ENCODE peak calls at places on chromosomes 5 and 9, in eight cellular contexts. X is SK-N-SH, O is HL-60, G is GM12878, B is A549, F is HCT116, R is GM23338, Y is HepG2. N is an unnamed sample.

GRCh38 chr9:127451681-127452480 is 571 bp downstream of the LRSAM1 start:
- DNase-seq in O (peak; percentile 36), R (peak; percentile 70), G (peak; percentile 47), X (peak; percentile 81), B (peak; percentile 75), Y (no peak), F (no peak), N (no peak)

GRCh38 chr9:133273819-133274218 is 1.2 kb downstream of the ABO start:
- DNase-seq in B (no peak), Y (no peak), R (no peak), O (no peak), G (no peak), X (no peak), F (no peak), N (no peak)

GRCh38 chr5:59361454-59361853 is 532.1 kb downstream of the PDE4D start:
- DNase-seq in F (no peak), Y (peak; percentile 5), G (no peak), R (no peak), B (peak; percentile 88), X (no peak), O (peak; percentile 32), N (no peak)

GRCh38 chr9:13628526-13628925 is 349.0 kb upstream of the MPDZ start:
- DNase-seq in F (no peak), Y (no peak), O (no peak), R (no peak), B (no peak), G (no peak), X (no peak), N (no peak)

GRCh38 chr5:67315082-67315801 is 118.6 kb upstream of the CD180 start:
- DNase-seq in R (no peak), Y (no peak), G (no peak), O (no peak), X (no peak), B (no peak), F (no peak), N (no peak)

GRCh38 chr5:143921525-143922311 is 109.8 kb downstream of the HMHB1 start:
- DNase-seq in F (no peak), Y (no peak), O (no peak), X (no peak), R (no peak), G (no peak), B (peak; percentile 70), N (peak; percentile 55)

GRCh38 chr9:94912700-94913249 is 186.3 kb downstream of the AOPEP start:
- DNase-seq in G (no peak), F (peak; percentile 78), X (no peak), R (peak; percentile 59), Y (peak; percentile 73), O (no peak), B (peak; percentile 93), N (peak; percentile 43)

GRCh38 chr9:35035851-35036701 is 36.3 kb downstream of the VCP start:
- DNase-seq in X (no peak), G (no peak), Y (no peak), O (no peak), F (no peak), B (no peak), R (peak; percentile 89), N (no peak)

GRCh38 chr5:78483809-78484521 is 123.5 kb downstream of the SCAMP1 start:
- DNase-seq in X (no peak), O (peak; percentile 81), Y (no peak), R (no peak), B (peak; percentile 20), G (peak; percentile 69), F (no peak), N (no peak)

GRCh38 chr9:73689091-73689870 is 537.6 kb downstream of the ANXA1 start:
- DNase-seq in O (no peak), B (no peak), Y (no peak), X (no peak), R (no peak), F (no peak), G (no peak), N (no peak)

GRCh38 chr5:66757219-66757833 is 161.1 kb downstream of the MAST4 start:
- DNase-seq in X (peak; percentile 50), G (no peak), Y (peak; percentile 20), F (peak; percentile 18), O (no peak), R (peak; percentile 60), B (peak; percentile 61), N (peak; percentile 28)

GRCh38 chr5:9947231-9947693 is 302.4 kb downstream of the ATPSCKMT start:
- DNase-seq in O (no peak), R (no peak), Y (no peak), F (no peak), B (no peak), X (no peak), G (peak; percentile 24), N (no peak)

DNA sequence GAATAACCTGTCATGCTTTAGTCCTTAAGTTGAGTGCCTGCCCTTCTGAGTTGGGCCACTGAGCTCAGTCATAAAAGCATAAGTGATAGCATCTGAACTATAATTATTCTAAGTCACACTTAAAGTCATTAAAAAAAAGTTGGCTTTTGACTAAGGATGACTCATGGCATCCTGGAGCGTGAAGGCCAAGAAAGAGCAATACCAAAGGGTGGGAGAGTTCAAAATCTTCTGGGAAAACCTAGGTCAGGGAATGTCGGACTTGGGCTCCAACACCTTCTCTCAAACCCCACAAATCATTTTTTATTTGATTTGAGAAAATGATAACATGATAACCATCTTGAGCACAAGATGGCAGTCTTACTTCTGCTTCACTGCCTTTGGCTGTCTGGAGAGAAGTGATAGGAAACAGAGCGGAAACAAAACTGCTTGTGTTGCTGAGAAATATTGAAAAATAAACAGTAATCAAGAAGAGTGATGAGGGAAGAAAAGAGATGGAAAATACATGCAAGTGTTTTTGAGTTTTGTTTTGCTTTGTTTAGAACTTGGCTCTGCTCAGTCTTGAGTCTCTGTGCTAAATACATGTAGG is 16.9 kb upstream of the NTRK2 start:
- DNase-seq in R (no peak), O (no peak), G (no peak), X (no peak), F (no peak), Y (no peak), B (no peak), N (no peak)
- TF ChIP-seq REST in R (no peak), O (no peak), G (no peak), X (no peak), F (no peak), Y (no peak), B (no peak), N (no peak)

GRCh38 chr5:43312699-43313034 is 545 bp downstream of the HMGCS1 start:
- DNase-seq in Y (no peak), X (no peak), F (no peak), R (no peak), B (no peak), G (no peak), O (peak; percentile 63), N (no peak)
- TF ChIP-seq REST in Y (no peak), X (no peak), F (no peak), R (no peak), B (no peak), G (no peak), O (no peak), N (no peak)

GRCh38 chr9:20312732-20313131 is 309.6 kb downstream of the MLLT3 start:
- DNase-seq in O (no peak), F (no peak), G (no peak), B (peak; percentile 23), X (no peak), R (no peak), Y (no peak), N (no peak)

GRCh38 chr9:20317701-20318100 is 304.6 kb downstream of the MLLT3 start:
- DNase-seq in O (no peak), R (no peak), B (no peak), G (no peak), X (no peak), Y (no peak), F (no peak), N (no peak)

GRCh38 chr9:20316372-20316771 is 305.9 kb downstream of the MLLT3 start:
- DNase-seq in G (no peak), X (no peak), O (no peak), R (no peak), F (no peak), Y (no peak), B (no peak), N (no peak)

GRCh38 chr9:20314981-20315380 is 307.3 kb downstream of the MLLT3 start:
- DNase-seq in R (no peak), F (no peak), Y (no peak), X (no peak), G (no peak), O (no peak), B (no peak), N (no peak)

DNA sequence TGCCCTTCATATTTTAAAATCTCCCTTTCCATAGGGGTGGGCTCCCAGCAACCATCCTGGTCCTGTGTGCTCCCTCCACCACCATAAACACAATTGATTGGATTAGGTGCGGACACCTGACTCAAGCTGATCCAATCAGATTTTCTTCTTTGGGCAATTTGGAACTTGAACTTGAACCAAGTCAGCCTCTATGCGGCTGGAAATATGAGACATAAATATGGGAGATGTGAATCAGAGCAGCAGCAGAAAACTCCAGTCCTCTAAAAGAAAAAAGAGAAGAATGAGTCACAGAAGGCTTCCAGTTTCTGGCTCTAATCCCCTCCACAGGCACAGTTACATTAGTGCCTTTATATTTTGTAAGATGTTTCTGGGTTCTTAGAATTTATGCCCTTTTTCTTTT is 306.6 kb downstream of the MLLT3 start:
- DNase-seq in G (no peak), O (no peak), B (no peak), R (no peak), Y (no peak), F (no peak), X (no peak), N (no peak)
- TF ChIP-seq REST in G (no peak), O (no peak), B (no peak), R (no peak), Y (no peak), F (no peak), X (no peak), N (no peak)

GRCh38 chr5:179605026-179605833 is 18.2 kb downstream of the HNRNPH1 start:
- DNase-seq in R (no peak), F (no peak), B (no peak), X (no peak), G (no peak), O (no peak), Y (no peak), N (no peak)

GRCh38 chr5:179606071-179606909 is 17.2 kb downstream of the HNRNPH1 start:
- DNase-seq in Y (no peak), X (no peak), G (no peak), O (no peak), B (no peak), F (no peak), R (no peak), N (no peak)

GRCh38 chr5:179607449-179607931 is 16.0 kb downstream of the HNRNPH1 start:
- DNase-seq in X (no peak), R (no peak), O (no peak), Y (no peak), B (no peak), G (no peak), F (no peak), N (no peak)

GRCh38 chr5:179608131-179608581 is 15.3 kb downstream of the HNRNPH1 start:
- DNase-seq in F (no peak), Y (no peak), O (peak; percentile 58), X (no peak), R (no peak), B (no peak), G (no peak), N (no peak)

DNA sequence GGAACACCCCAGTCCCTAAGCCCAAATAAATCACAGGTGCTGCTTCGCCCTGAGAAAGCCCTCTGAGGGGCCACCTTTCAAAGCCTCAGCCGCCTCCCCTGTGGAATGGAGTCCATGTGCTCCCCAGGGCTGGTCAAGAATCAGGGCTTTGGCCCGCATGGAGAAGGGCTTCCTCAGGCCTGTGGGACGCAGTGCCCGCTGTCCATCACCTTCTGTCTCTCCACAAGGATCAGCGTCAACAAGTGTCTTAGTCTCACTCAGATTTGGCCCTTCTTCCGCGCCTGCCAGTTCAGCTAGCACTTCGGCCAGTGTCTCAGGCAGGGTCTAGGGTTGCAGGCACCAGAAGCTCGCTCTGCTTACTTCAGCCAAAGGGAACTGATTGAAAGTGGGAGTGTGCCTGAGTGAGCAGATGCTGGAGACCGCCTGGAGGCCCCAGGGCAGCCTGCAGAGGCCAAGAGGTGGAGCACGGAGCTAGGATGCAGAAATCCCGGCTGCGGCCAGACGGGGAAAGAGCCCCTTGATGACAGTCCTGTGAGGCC is 16.5 kb downstream of the HNRNPH1 start:
- DNase-seq in G (no peak), Y (no peak), O (no peak), R (no peak), F (no peak), X (no peak), B (no peak), N (no peak)
- TF ChIP-seq REST in G (no peak), Y (no peak), O (no peak), R (no peak), F (no peak), X (no peak), B (no peak), N (no peak)